ENCODE peak calls at places on chromosomes 4 and X, in four cellular contexts. U is breast epithelium, K is esophagus squamous epithelium, V is lung. Z is an unnamed sample.

GRCh38 chr4:7430368-7430964 is 4.3 kb downstream of the PSAPL1 start:
- DNase-seq in U (peak; percentile 50), K (no peak), V (no peak), Z (no peak)

GRCh38 chr4:169869487-169869886 is 111.7 kb upstream of the HPF1 start:
- DNase-seq in U (no peak), K (no peak), V (no peak), Z (no peak)

GRCh38 chr4:5082381-5082780 is 31.1 kb downstream of the STK32B start:
- DNase-seq in U (no peak), K (no peak), V (no peak), Z (no peak)

GRCh38 chrX:68429216-68429615 is 4.1 kb downstream of the OPHN1 start:
- DNase-seq in U (no peak), K (no peak), V (no peak), Z (no peak)

GRCh38 chr4:101981756-101982155 is 191.2 kb downstream of the BANK1 start:
- DNase-seq in U (no peak), K (no peak), V (no peak), Z (no peak)

GRCh38 chrX:8743126-8743732 is 11.3 kb upstream of the ANOS1 start:
- DNase-seq in U (no peak), K (no peak), V (peak; percentile 48), Z (no peak)

GRCh38 chrX:31070057-31070468 is 1.8 kb downstream of the FTHL17 start:
- DNase-seq in U (no peak), K (no peak), V (no peak), Z (no peak)

GRCh38 chrX:53047228-53047627 is 1.4 kb upstream of the GPR173 start:
- DNase-seq in U (no peak), K (no peak), V (no peak), Z (no peak)

GRCh38 chrX:17738737-17739535 is 1.6 kb downstream of the SCML1 start:
- DNase-seq in U (no peak), K (no peak), V (no peak), Z (no peak)

GRCh38 chr4:8374851-8375649 is 65.5 kb downstream of the ACOX3 start:
- DNase-seq in U (no peak), K (no peak), V (no peak), Z (no peak)

GRCh38 chr4:81595798-81596610 is 124.3 kb upstream of the RASGEF1B start:
- DNase-seq in U (no peak), K (no peak), V (no peak), Z (no peak)

GRCh38 chr4:98692411-98692810 is 34.0 kb upstream of the TSPAN5 start:
- DNase-seq in U (no peak), K (no peak), V (no peak), Z (no peak)

GRCh38 chrX:102902355-102902754 is 34.7 kb upstream of the RAB40AL start:
- DNase-seq in U (no peak), K (no peak), V (no peak), Z (no peak)

GRCh38 chrX:107773206-107773605 is 2.4 kb downstream of the TSC22D3 start:
- DNase-seq in U (no peak), K (no peak), V (no peak), Z (no peak)

GRCh38 chrX:73916931-73917657 is 354.1 kb downstream of the CHIC1 start:
- DNase-seq in U (no peak), K (no peak), V (no peak), Z (no peak)

GRCh38 chr4:23162275-23162674 is 469.5 kb downstream of the GBA3 start:
- DNase-seq in U (no peak), K (no peak), V (no peak), Z (no peak)

GRCh38 chr4:23165669-23166068 is 472.9 kb downstream of the GBA3 start:
- DNase-seq in U (no peak), K (no peak), V (no peak), Z (no peak)

GRCh38 chr4:23169598-23170311 is 477.0 kb downstream of the GBA3 start:
- DNase-seq in U (no peak), K (no peak), V (no peak), Z (no peak)

GRCh38 chr4:23163649-23164436 is 471.1 kb downstream of the GBA3 start:
- DNase-seq in U (no peak), K (no peak), V (no peak), Z (no peak)

GRCh38 chr4:23166919-23167318 is 474.2 kb downstream of the GBA3 start:
- DNase-seq in U (no peak), K (no peak), V (no peak), Z (no peak)
- TF ChIP-seq CTCF in U (no peak), K (no peak), V (no peak), Z (no peak)

GRCh38 chr4:147836807-147837206 is 104.9 kb downstream of the ARHGAP10 start:
- DNase-seq in U (no peak), K (no peak), V (no peak), Z (no peak)
- H3K27ac ChIP-seq in U (peak overlapping the region; percentile 88), K (peak overlapping the region; percentile 93), V (no peak overlapping the region), Z (peak overlapping the region; percentile 53)

DNA sequence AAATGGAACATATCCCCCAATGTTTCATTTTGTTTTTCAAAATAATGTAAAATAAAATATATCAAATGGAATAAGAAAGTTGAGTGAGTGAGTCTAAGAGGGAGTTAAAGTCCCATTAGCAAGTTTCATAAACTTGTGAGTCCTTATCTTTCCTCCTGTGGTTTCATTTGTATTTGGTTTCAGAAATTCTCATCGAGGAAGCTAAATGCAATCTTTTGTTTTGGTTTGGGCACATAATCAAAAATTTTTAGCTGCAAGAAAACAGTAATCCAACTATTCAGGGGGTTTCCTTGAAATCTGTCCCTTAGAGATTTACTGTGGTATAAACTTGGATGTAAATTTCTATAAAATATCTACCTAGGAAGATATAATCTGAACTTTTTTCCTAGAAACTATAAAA is 124.2 kb downstream of the CAMK2D start:
- DNase-seq in U (no peak), K (no peak), V (no peak), Z (no peak)
- H3K4me1 ChIP-seq in U (peaks cover 4% of the 10 kb centered on the region), K (peaks cover 3% of the 10 kb centered on the region), V (peaks cover 8% of the 10 kb centered on the region), Z (peaks cover 75% of the 10 kb centered on the region)

GRCh38 chr4:139617702-139618490 is 47.7 kb upstream of the MGST2 start:
- DNase-seq in U (no peak), K (no peak), V (no peak), Z (no peak)
- TF ChIP-seq CTCF in U (peak; percentile 26), K (no peak), V (no peak), Z (no peak)

DNA sequence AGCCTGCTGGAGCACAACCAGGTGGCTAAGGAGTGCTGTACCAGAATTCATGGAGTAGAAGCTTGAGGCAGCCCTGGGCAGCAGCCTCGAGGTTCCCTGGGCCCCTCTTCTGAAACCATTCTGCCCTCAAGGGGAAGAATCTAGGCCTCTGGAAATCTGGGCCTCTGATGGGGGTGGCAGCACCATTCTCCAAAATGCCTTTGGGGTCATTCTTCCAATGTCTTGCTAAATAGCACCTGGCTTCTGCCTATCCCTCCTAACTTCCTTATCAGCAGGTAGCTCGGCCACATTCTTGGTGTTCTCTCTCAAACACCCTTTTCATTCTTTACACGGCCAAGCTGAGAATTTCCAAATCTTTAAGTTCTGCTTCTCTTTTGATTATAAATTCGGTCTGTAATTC is 473.6 kb downstream of the BCOR start:
- DNase-seq in U (no peak), K (no peak), V (no peak), Z (no peak)
- H3K27ac ChIP-seq in U (no peak overlapping the region), K (no peak overlapping the region), V (no peak overlapping the region), Z (no peak overlapping the region)

GRCh38 chr4:125325733-125326132 is 11.0 kb downstream of the FAT4 start:
- DNase-seq in U (no peak), K (no peak), V (no peak), Z (no peak)

GRCh38 chr4:125319311-125319710 is 4.6 kb downstream of the FAT4 start:
- DNase-seq in U (no peak), K (no peak), V (no peak), Z (no peak)

GRCh38 chr4:125321709-125322362 is 7.1 kb downstream of the FAT4 start:
- DNase-seq in U (no peak), K (no peak), V (no peak), Z (no peak)

GRCh38 chr4:125322363-125322730 is 7.6 kb downstream of the FAT4 start:
- DNase-seq in U (no peak), K (no peak), V (no peak), Z (no peak)

DNA sequence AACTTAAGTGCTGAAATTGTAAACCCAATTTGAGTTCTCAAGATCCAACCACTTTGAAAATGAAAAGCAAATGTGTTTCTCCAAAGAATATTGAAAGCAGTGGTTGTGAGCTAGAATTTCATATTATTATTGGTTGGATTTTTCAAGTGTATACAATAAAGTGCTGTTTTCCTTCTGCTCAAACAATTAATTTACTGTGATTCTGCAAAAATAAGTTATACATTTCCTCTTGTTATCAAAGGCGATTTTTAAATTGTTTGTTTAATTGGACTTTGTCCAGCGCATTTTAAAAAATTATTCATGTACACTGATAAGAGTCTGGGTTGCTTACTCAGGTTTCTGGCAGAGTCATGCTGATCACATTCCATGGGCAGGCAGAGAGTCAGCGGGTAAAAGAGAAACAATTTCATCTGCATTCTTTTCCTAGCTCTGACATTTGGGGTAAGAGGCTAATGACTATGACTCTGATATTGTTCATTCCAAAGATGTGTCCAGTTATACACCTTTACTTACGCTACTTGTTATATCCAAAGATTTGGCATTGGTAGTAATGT is 8.9 kb downstream of the FAT4 start:
- DNase-seq in U (no peak), K (no peak), V (no peak), Z (no peak)
- H3K4me1 ChIP-seq in U (no peaks in the 10 kb centered on the region), K (no peaks in the 10 kb centered on the region), V (no peaks in the 10 kb centered on the region), Z (peaks cover 51% of the 10 kb centered on the region)

DNA sequence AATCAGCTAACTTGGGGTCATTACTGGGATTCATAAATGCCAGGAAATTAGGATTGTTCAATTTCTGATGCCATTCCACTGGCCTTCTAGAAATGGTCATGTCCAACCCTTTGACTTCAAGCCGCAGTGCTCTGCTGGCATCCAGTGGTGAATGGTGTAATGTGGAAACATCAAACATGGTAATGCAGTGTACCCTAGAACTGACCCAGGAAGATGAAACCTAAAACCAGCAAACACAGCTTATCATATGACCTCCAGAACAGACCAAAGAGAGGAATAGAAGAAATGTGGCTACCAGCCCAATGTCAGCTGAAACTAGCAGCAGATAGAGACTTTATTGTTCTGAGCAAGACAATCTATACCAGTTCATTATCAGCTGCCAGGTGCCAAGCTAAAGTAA is 13.8 kb downstream of the CXCL13 start:
- DNase-seq in U (no peak), K (no peak), V (no peak), Z (no peak)
- TF ChIP-seq CTCF in U (no peak), K (no peak), V (no peak), Z (no peak)

DNA sequence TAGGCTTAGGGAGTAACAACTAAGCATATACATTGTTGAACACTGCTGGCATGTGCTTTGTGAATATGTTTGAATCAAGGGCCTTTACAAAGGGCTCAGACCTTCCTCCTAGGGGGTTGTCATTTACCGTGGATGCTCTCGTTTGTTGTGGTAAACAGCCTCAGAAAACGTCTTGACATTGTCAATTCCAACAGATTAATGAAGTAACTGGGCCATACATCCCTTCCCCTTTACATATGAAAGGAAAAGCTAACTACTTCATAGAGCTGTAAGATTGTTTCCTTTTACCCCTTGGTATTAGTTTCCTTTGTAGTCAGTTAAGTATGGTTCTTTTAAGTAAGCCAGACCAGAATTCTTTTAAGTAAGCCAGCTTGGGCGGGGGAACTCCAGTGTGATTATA is 42.9 kb downstream of the FAT4 start:
- DNase-seq in U (no peak), K (no peak), V (no peak), Z (no peak)
- H3K27ac ChIP-seq in U (no peak overlapping the region), K (no peak overlapping the region), V (no peak overlapping the region), Z (no peak overlapping the region)

Z was measured in right atrium auricular region.